ENCODE peak calls at places on chromosomes 7 and 10, in eight cellular contexts. J, B, A, Y, P, X, N and I are unnamed samples.
A peak's percentile ranks its signal among the peaks of the same experiment; 100 is the strongest.

GRCh38 chr10:42934351-42934811 is 142.5 kb upstream of the RET start:
- DNase-seq in J (no peak), B (no peak), A (no peak), Y (no peak), P (no peak), X (no peak), N (no peak), I (no peak)

GRCh38 chr10:61901829-61902447 is 439 bp downstream of the ARID5B start:
- DNase-seq in J (no peak), B (no peak), A (no peak), Y (no peak), P (peak; percentile 31), X (peak; percentile 19), N (no peak), I (no peak)

GRCh38 chr7:106776618-106777347 is 88.3 kb upstream of the PIK3CG start:
- DNase-seq in J (no peak), B (no peak), A (no peak), Y (no peak), P (no peak), X (no peak), N (no peak), I (no peak)

GRCh38 chr7:44633254-44634186 is 27.1 kb downstream of the OGDH start:
- DNase-seq in J (no peak), B (peak; percentile 93), A (no peak), Y (no peak), P (peak; percentile 92), X (peak; percentile 80), N (peak; percentile 83), I (peak; percentile 34)

GRCh38 chr10:104303594-104304178 is 34.6 kb downstream of the ITPRIP start:
- DNase-seq in J (no peak), B (no peak), A (no peak), Y (no peak), P (no peak), X (no peak), N (no peak), I (no peak)

GRCh38 chr7:105675873-105676484 is 94.7 kb upstream of the EFCAB10 start:
- DNase-seq in J (peak; percentile 39), B (no peak), A (no peak), Y (no peak), P (no peak), X (no peak), N (no peak), I (no peak)

GRCh38 chr7:137342340-137342739 is 1.2 kb downstream of the PTN start:
- DNase-seq in J (no peak), B (no peak), A (no peak), Y (no peak), P (no peak), X (no peak), N (no peak), I (no peak)

GRCh38 chr10:30374353-30374752 is 25.3 kb upstream of the MTPAP start:
- DNase-seq in J (no peak), B (no peak), A (no peak), Y (no peak), P (no peak), X (no peak), N (no peak), I (no peak)

GRCh38 chr10:128046156-128046933 is 79.9 kb downstream of the MKI67 start:
- DNase-seq in J (no peak), B (no peak), A (no peak), Y (no peak), P (no peak), X (no peak), N (no peak), I (no peak)